ENCODE peak calls at places on chromosomes 6 and 20, in nine cellular contexts. F is left lung, L is Calu3, P is heart left ventricle, M is endothelial cell, U is pulmonary artery endothelial cell, J is breast epithelium, G is GM12891, Q is mucosa of descending colon. X is an unnamed sample.

GRCh38 chr20:48769111-48769879 is 58.5 kb downstream of the PREX1 start:
- DNase-seq in F (peak), L (peak), P (no peak), M (no peak), U (no peak), J (no peak), G (no peak), Q (peak), X (no peak)

GRCh38 chr6:122553697-122554096 is 56.5 kb upstream of the PKIB start:
- DNase-seq in F (no peak), L (no peak), P (no peak), M (no peak), U (no peak), J (no peak), G (no peak), Q (no peak), X (no peak)

GRCh38 chr6:47238456-47238995 is 71.2 kb downstream of the TNFRSF21 start:
- DNase-seq in F (no peak), L (no peak), P (no peak), M (no peak), U (no peak), J (no peak), G (no peak), Q (no peak), X (no peak)

GRCh38 chr6:168270274-168271174 is 49.1 kb downstream of the DACT2 start:
- DNase-seq in F (no peak), L (no peak), P (no peak), M (no peak), U (no peak), J (no peak), G (no peak), Q (no peak), X (no peak)

GRCh38 chr20:45368221-45368980 is 5.4 kb downstream of the SYS1 start:
- DNase-seq in F (no peak), L (no peak), P (no peak), M (no peak), U (no peak), J (no peak), G (peak), Q (no peak), X (no peak)

GRCh38 chr20:15895126-15895525 is 678.1 kb downstream of the KIF16B start:
- DNase-seq in F (no peak), L (no peak), P (no peak), M (no peak), U (no peak), J (no peak), G (no peak), Q (no peak), X (no peak)

GRCh38 chr20:63500902-63501817 is 2.3 kb upstream of the EEF1A2 start:
- DNase-seq in F (peak), L (no peak), P (peak), M (no peak), U (no peak), J (no peak), G (no peak), Q (no peak), X (no peak)

GRCh38 chr6:4573958-4574481 is 202.2 kb upstream of the CDYL start:
- DNase-seq in F (no peak), L (no peak), P (no peak), M (no peak), U (no peak), J (no peak), G (no peak), Q (no peak), X (peak)

GRCh38 chr20:32068174-32068573 is 16.1 kb downstream of the HCK start:
- DNase-seq in F (no peak), L (no peak), P (no peak), M (no peak), U (no peak), J (no peak), G (no peak), Q (no peak), X (no peak)

GRCh38 chr20:58695084-58695722 is 2.6 kb downstream of the NPEPL1 start:
- DNase-seq in F (no peak), L (no peak), P (no peak), M (no peak), U (no peak), J (no peak), G (no peak), Q (no peak), X (no peak)

GRCh38 chr6:13924949-13925881 is at the start of gene RNF182:
- DNase-seq in F (no peak), L (peak), P (no peak), M (no peak), U (no peak), J (no peak), G (peak), Q (no peak), X (no peak)

GRCh38 chr20:19284400-19285178 is 72.1 kb downstream of the SLC24A3 start:
- DNase-seq in F (no peak), L (no peak), P (no peak), M (no peak), U (no peak), J (no peak), G (no peak), Q (no peak), X (no peak)

GRCh38 chr20:50338479-50339195 is 148.0 kb downstream of the CEBPB start:
- DNase-seq in F (no peak), L (no peak), P (peak), M (no peak), U (no peak), J (no peak), G (peak), Q (no peak), X (no peak)

GRCh38 chr6:75611702-75612375 is 10.2 kb downstream of the SENP6 start:
- DNase-seq in F (no peak), L (no peak), P (no peak), M (no peak), U (no peak), J (no peak), G (no peak), Q (no peak), X (no peak)

GRCh38 chr6:15493437-15494168 is 169.2 kb downstream of the DTNBP1 start:
- DNase-seq in F (no peak), L (no peak), P (no peak), M (no peak), U (no peak), J (no peak), G (no peak), Q (no peak), X (no peak)

GRCh38 chr20:5863040-5863811 is 87.1 kb downstream of the TRMT6 start:
- DNase-seq in F (no peak), L (no peak), P (no peak), M (no peak), U (peak), J (no peak), G (no peak), Q (no peak), X (no peak)

GRCh38 chr6:150641398-150642139 is 41.9 kb downstream of the PLEKHG1 start:
- DNase-seq in F (no peak), L (no peak), P (no peak), M (no peak), U (no peak), J (no peak), G (no peak), Q (no peak), X (no peak)

GRCh38 chr6:136487746-136488145 is 62.5 kb downstream of the MAP7 start:
- DNase-seq in F (no peak), L (no peak), P (no peak), M (no peak), U (no peak), J (no peak), G (no peak), Q (no peak), X (no peak)

GRCh38 chr6:40977085-40977484 is 61.9 kb downstream of the UNC5CL start:
- DNase-seq in F (no peak), L (no peak), P (no peak), M (no peak), U (no peak), J (no peak), G (no peak), Q (no peak), X (no peak)

GRCh38 chr20:48051810-48052491 is 266.7 kb upstream of the SULF2 start:
- DNase-seq in F (no peak), L (peak), P (no peak), M (no peak), U (peak), J (no peak), G (no peak), Q (no peak), X (no peak)

GRCh38 chr6:162099685-162100084 is 627.9 kb downstream of the PRKN start:
- DNase-seq in F (no peak), L (peak), P (no peak), M (no peak), U (no peak), J (no peak), G (no peak), Q (no peak), X (peak)

GRCh38 chr6:15269619-15270018 is 23.8 kb downstream of the JARID2 start:
- DNase-seq in F (no peak), L (no peak), P (no peak), M (no peak), U (no peak), J (no peak), G (no peak), Q (no peak), X (no peak)

GRCh38 chr6:7546383-7546782 is 4.9 kb downstream of the DSP start:
- DNase-seq in F (no peak), L (no peak), P (no peak), M (no peak), U (no peak), J (no peak), G (no peak), Q (no peak), X (no peak)

GRCh38 chr6:8535505-8535904 is 100.2 kb upstream of the SLC35B3 start:
- DNase-seq in F (no peak), L (no peak), P (no peak), M (no peak), U (no peak), J (no peak), G (no peak), Q (no peak), X (no peak)

GRCh38 chr6:135853227-135853626 is 1.7 kb downstream of the PDE7B start:
- DNase-seq in F (no peak), L (no peak), P (no peak), M (no peak), U (no peak), J (no peak), G (no peak), Q (no peak), X (no peak)

GRCh38 chr6:75757295-75757694 is 8.3 kb downstream of the MYO6 start:
- DNase-seq in F (no peak), L (no peak), P (no peak), M (no peak), U (no peak), J (no peak), G (no peak), Q (no peak), X (no peak)

GRCh38 chr20:6075428-6076219 is 21.8 kb upstream of the LRRN4 start:
- DNase-seq in F (no peak), L (no peak), P (no peak), M (no peak), U (no peak), J (no peak), G (no peak), Q (no peak), X (no peak)

GRCh38 chr6:129491436-129491835 is 218.5 kb downstream of the ARHGAP18 start:
- DNase-seq in F (no peak), L (no peak), P (no peak), M (no peak), U (no peak), J (no peak), G (no peak), Q (no peak), X (no peak)